ENCODE peak calls at places on chromosomes 13 and 19, in four cellular contexts. F is fibroblast of the aortic adventitia, G is epithelial cell of proximal tubule, Z is cardiac fibroblast. Q is an unnamed sample.
A peak's percentile ranks its signal among the peaks of the same experiment; 100 is the strongest.

GRCh38 chr13:82822935-82823334 is 1059.3 kb downstream of the SLITRK1 start:
- DNase-seq in F (no peak), G (no peak), Z (no peak), Q (no peak)

GRCh38 chr13:25633108-25633507 is 261.3 kb downstream of the ATP8A2 start:
- DNase-seq in F (no peak), G (no peak), Z (no peak), Q (no peak)

GRCh38 chr19:48329167-48329891 is 4.0 kb downstream of the EMP3 start:
- DNase-seq in F (peak; percentile 36), G (no peak), Z (peak; percentile 57), Q (no peak)

GRCh38 chr13:40969169-40969901 is 49.8 kb downstream of the ELF1 start:
- DNase-seq in F (no peak), G (no peak), Z (no peak), Q (no peak)

GRCh38 chr13:88051746-88052482 is 380.7 kb downstream of the SLITRK5 start:
- DNase-seq in F (no peak), G (no peak), Z (no peak), Q (no peak)

GRCh38 chr13:27476943-27477681 is 26.7 kb upstream of the MTIF3 start:
- DNase-seq in F (peak; percentile 38), G (no peak), Z (peak; percentile 62), Q (no peak)

GRCh38 chr13:89969996-89970709 is 1377.3 kb upstream of the MIR17HG start:
- DNase-seq in F (no peak), G (no peak), Z (peak; percentile 2), Q (no peak)

GRCh38 chr19:35704218-35704617 is at the start of gene ZBTB32:
- DNase-seq in F (peak; percentile 46), G (no peak), Z (peak; percentile 75), Q (no peak)

GRCh38 chr13:45799451-45799850 is 52.1 kb downstream of the SIAH3 start:
- DNase-seq in F (peak; percentile 20), G (no peak), Z (no peak), Q (no peak)

DNA sequence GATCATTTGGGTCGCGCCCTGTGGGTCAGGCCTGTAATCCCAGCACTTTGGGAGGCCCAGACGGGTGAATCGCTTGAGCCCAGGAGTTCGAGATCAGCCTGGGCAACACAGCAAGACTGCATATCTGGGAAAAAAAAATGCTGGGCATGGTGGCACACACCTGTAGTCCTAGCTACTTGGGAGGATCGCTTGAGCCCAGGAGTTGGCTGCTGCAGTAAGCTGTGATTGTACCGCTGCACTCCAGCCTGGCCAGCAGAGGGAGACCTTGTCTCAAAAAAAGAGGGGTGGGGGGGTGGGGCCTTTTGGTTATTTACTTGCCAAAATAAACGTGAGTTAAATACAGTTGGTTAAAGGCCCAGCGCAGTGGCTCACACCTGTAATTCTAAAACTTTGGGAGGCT is 9.8 kb upstream of the ZNF544 start:
- DNase-seq in F (no peak), G (no peak), Z (peak; percentile 48), Q (no peak)
- TF ChIP-seq CTCF in F (no peak), G (no peak), Z (peak; percentile 23), Q (peak; percentile 16)

GRCh38 chr19:5290336-5291262 is 50.0 kb downstream of the PTPRS start:
- DNase-seq in F (no peak), G (no peak), Z (no peak), Q (no peak)
- H3K4me3 ChIP-seq in F (peak overlapping the region; percentile 25), G (no peak overlapping the region), Z (no peak overlapping the region), Q (no peak overlapping the region)

DNA sequence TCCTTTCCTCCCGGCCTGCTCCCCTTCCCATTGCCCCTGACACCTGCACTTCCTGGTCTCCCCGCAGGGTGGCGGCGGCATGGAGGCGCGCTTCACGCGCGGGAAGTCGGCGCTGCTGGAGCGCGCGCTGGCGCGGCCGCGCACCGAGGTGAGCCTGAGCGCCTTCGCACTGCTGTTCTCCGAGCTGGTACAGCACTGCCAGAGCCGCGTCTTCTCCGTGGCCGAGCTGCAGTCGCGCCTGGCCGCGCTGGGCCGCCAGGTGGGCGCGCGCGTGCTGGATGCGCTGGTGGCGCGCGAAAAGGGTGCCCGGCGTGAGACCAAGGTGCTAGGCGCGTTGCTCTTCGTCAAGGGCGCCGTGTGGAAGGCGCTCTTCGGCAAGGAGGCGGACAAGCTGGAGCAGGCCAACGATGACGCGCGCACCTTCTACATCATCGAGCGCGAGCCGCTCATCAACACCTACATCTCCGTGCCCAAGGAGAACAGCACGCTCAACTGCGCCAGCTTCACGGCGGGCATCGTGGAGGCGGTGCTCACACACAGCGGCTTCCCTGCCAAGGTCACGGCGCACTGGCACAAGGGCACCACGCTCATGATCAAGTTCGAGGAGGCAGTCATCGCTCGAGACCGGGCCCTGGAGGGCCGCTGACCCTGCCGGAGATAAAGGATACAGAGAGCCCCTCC is 1.7 kb downstream of the TRAPPC5 start:
- DNase-seq in F (no peak), G (no peak), Z (no peak), Q (no peak)
- TF ChIP-seq CTCF in F (peak; percentile 27), G (no peak), Z (no peak), Q (no peak)

DNA sequence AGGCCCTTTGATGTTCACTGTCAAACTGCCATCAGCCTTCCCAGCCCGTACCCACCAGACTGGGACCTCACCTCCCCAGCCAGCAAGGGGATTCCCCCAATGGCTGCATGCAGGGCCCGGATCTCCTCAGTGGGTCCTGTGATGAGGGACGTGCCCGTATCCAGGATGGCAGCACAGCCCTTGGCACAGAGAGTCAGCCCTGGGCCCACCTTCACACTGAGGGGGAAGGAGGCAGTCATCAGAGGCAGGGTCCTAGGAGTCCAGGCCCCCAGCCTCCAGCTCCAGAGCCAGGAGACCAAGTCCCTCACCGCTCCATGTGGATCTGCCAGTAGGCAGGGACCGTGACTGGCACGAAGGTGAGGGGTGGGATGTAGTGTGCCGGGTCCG is 6.0 kb downstream of the NAPSA start:
- DNase-seq in F (no peak), G (no peak), Z (no peak), Q (no peak)
- H3K4me3 ChIP-seq in F (no peak overlapping the region), G (no peak overlapping the region), Z (no peak overlapping the region), Q (no peak overlapping the region)

DNA sequence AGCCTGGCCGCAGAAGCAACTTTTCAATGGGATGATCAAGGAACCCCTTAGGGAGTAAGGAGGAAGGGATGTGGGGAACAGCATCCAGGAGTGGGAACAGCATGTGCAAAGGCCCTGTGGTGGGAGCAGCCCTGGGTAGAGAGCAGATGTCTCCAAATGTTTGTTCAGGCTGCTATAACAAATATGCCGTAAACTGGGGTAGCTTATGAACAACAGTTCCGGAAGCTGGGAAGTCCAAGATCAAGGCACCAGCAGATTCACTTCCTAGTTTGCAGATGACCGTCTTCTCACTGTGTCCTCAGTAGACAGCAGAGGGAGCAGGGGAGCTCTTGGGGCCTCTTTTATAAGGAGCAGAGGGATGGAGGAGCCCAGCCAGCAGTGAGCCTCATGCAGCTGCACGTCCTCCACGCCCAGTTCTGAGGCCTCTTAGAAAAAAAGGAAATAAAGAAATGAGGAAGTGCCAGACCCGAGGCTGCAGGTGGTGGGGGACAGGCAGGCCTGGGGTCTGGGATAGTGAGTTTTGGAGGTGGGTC is 4.2 kb upstream of the LRRC25 start:
- DNase-seq in F (peak; percentile 78), G (no peak), Z (peak; percentile 76), Q (no peak)
- TF ChIP-seq CTCF in F (peak; percentile 60), G (peak; percentile 66), Z (peak; percentile 56), Q (peak; percentile 60)

DNA sequence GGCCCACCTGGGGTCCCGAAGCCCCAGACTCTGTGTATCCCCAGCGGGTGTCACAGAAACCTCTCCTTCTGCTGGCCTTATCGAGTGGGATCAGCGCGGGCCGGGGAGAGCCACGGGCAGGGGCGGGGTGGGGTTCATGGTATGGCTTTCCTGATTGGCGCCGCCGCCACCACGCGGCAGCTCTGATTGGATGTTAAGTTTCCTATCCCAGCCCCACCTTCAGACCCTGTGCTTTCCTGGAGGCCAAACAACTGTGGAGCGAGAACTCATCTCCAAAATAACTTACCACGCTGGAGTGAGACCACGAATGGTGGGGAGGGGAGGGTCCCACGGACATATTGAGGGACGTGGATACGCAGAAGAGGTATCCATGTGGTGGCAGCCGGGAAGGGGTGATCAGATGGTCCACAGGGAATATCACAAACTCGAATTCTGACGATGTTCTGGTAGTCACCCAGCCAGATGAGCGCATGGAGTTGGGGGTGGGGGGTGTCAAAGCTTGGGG is 1.0 kb upstream of the ICAM5 start:
- DNase-seq in F (no peak), G (no peak), Z (peak; percentile 36), Q (no peak)
- H3K4me3 ChIP-seq in F (peak overlapping the region; percentile 25), G (peak overlapping the region; percentile 20), Z (peak overlapping the region; percentile 15), Q (no peak overlapping the region)

GRCh38 chr13:70784590-70784989 is 676.3 kb upstream of the KLHL1 start:
- DNase-seq in F (no peak), G (no peak), Z (no peak), Q (no peak)
- TF ChIP-seq CTCF in F (no peak), G (no peak), Z (no peak), Q (no peak)

DNA sequence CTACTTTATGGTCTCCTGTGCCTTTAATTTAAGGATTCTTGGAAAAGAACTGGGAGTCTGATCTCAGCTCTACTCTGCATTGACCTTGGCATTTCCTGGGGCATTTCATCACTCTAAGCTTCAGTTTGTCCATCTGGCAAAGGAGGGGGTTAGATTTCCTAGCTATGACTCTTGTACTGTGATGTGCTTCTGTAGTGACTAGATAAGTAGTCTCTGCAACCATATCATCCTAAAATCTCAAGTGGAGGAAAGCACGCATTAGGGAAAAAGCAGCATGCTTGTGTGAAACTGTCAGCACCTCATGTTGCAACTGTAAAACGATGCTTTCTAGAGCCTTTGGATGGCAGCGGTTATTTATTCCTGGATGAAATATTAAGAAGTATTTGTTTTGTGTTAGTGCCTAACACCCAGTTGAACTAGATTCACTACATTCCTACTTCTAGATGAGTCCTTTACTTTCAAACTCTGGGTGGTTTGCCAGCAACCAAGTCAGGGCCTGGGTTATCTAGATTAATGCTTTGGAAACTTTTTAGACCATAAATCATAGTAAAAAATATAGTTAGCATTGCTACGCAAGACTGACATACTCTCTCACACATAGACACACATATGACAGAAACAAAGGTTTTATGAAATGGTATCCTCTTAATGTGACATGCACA is 6.8 kb downstream of the WDFY2 start:
- DNase-seq in F (peak; percentile 93), G (no peak), Z (peak; percentile 93), Q (no peak)
- H3K4me3 ChIP-seq in F (peak overlapping the region; percentile 11), G (no peak overlapping the region), Z (no peak overlapping the region), Q (no peak overlapping the region)